ENCODE peak calls at places on chromosome 14, in eight cellular contexts. One of them, this sample, is unnamed.

GRCh38 chr14:50605776-50606175 is 45.8 kb downstream of the ATL1 start:
- DNase-seq in sigmoid colon: no peak
- DNase-seq in lung: no peak
- DNase-seq in cardiac muscle cell: peak; percentile 61
- DNase-seq in DND-41: no peak
- DNase-seq in thyroid gland: peak; percentile 24
- DNase-seq in body of pancreas: no peak
- DNase-seq in stomach: no peak
- DNase-seq in this sample: no peak

GRCh38 chr14:35406090-35406489 is 1.5 kb upstream of the NFKBIA start:
- DNase-seq in sigmoid colon: no peak
- DNase-seq in lung: no peak
- DNase-seq in cardiac muscle cell: no peak
- DNase-seq in DND-41: no peak
- DNase-seq in thyroid gland: no peak
- DNase-seq in body of pancreas: no peak
- DNase-seq in stomach: no peak
- DNase-seq in this sample: no peak

GRCh38 chr14:52802597-52802996 is 11.2 kb upstream of the GNPNAT1 start:
- DNase-seq in sigmoid colon: no peak
- DNase-seq in lung: no peak
- DNase-seq in cardiac muscle cell: no peak
- DNase-seq in DND-41: no peak
- DNase-seq in thyroid gland: no peak
- DNase-seq in body of pancreas: no peak
- DNase-seq in stomach: no peak
- DNase-seq in this sample: no peak

GRCh38 chr14:23951590-23952143 is 1.9 kb upstream of the DHRS4 start:
- DNase-seq in sigmoid colon: no peak
- DNase-seq in lung: no peak
- DNase-seq in cardiac muscle cell: no peak
- DNase-seq in DND-41: no peak
- DNase-seq in thyroid gland: no peak
- DNase-seq in body of pancreas: peak; percentile 83
- DNase-seq in stomach: no peak
- DNase-seq in this sample: no peak

GRCh38 chr14:21498540-21499526 is 12.3 kb downstream of the METTL3 start:
- DNase-seq in sigmoid colon: no peak
- DNase-seq in lung: no peak
- DNase-seq in cardiac muscle cell: peak; percentile 58
- DNase-seq in DND-41: peak; percentile 31
- DNase-seq in thyroid gland: peak; percentile 9
- DNase-seq in body of pancreas: peak; percentile 23
- DNase-seq in stomach: no peak
- DNase-seq in this sample: no peak

GRCh38 chr14:54350196-54350595 is 46.6 kb upstream of the CDKN3 start:
- DNase-seq in sigmoid colon: no peak
- DNase-seq in lung: no peak
- DNase-seq in cardiac muscle cell: peak; percentile 62
- DNase-seq in DND-41: no peak
- DNase-seq in thyroid gland: no peak
- DNase-seq in body of pancreas: no peak
- DNase-seq in stomach: no peak
- DNase-seq in this sample: no peak

GRCh38 chr14:103109789-103110415 is 13.4 kb upstream of the TNFAIP2 start:
- DNase-seq in sigmoid colon: no peak
- DNase-seq in lung: no peak
- DNase-seq in cardiac muscle cell: peak; percentile 77
- DNase-seq in DND-41: no peak
- DNase-seq in thyroid gland: peak; percentile 58
- DNase-seq in body of pancreas: peak; percentile 60
- DNase-seq in stomach: no peak
- DNase-seq in this sample: no peak

GRCh38 chr14:54127526-54127925 is 170.9 kb upstream of the BMP4 start:
- DNase-seq in sigmoid colon: no peak
- DNase-seq in lung: no peak
- DNase-seq in cardiac muscle cell: peak; percentile 73
- DNase-seq in DND-41: no peak
- DNase-seq in thyroid gland: no peak
- DNase-seq in body of pancreas: no peak
- DNase-seq in stomach: no peak
- DNase-seq in this sample: no peak

GRCh38 chr14:23299558-23299957 is 3.1 kb downstream of the PPP1R3E start:
- DNase-seq in sigmoid colon: no peak
- DNase-seq in lung: no peak
- DNase-seq in cardiac muscle cell: peak; percentile 67
- DNase-seq in DND-41: no peak
- DNase-seq in thyroid gland: peak; percentile 17
- DNase-seq in body of pancreas: peak; percentile 30
- DNase-seq in stomach: no peak
- DNase-seq in this sample: no peak

GRCh38 chr14:28356819-28357218 is 409.8 kb upstream of the FOXG1 start:
- DNase-seq in sigmoid colon: no peak
- DNase-seq in lung: no peak
- DNase-seq in cardiac muscle cell: no peak
- DNase-seq in DND-41: no peak
- DNase-seq in thyroid gland: no peak
- DNase-seq in body of pancreas: no peak
- DNase-seq in stomach: no peak
- DNase-seq in this sample: no peak

GRCh38 chr14:37864128-37864527 is 268.7 kb downstream of the TTC6 start:
- DNase-seq in sigmoid colon: no peak
- DNase-seq in lung: no peak
- DNase-seq in cardiac muscle cell: no peak
- DNase-seq in DND-41: no peak
- DNase-seq in thyroid gland: no peak
- DNase-seq in body of pancreas: no peak
- DNase-seq in stomach: no peak
- DNase-seq in this sample: no peak

GRCh38 chr14:85060116-85060515 is 469.8 kb upstream of the FLRT2 start:
- DNase-seq in sigmoid colon: no peak
- DNase-seq in lung: no peak
- DNase-seq in cardiac muscle cell: peak; percentile 28
- DNase-seq in DND-41: no peak
- DNase-seq in thyroid gland: no peak
- DNase-seq in body of pancreas: no peak
- DNase-seq in stomach: no peak
- DNase-seq in this sample: no peak

GRCh38 chr14:103503296-103503695 is 19.3 kb downstream of the CKB start:
- DNase-seq in sigmoid colon: no peak
- DNase-seq in lung: no peak
- DNase-seq in cardiac muscle cell: no peak
- DNase-seq in DND-41: no peak
- DNase-seq in thyroid gland: no peak
- DNase-seq in body of pancreas: no peak
- DNase-seq in stomach: no peak
- DNase-seq in this sample: no peak

GRCh38 chr14:27845241-27845850 is 921.2 kb upstream of the FOXG1 start:
- DNase-seq in sigmoid colon: no peak
- DNase-seq in lung: no peak
- DNase-seq in cardiac muscle cell: no peak
- DNase-seq in DND-41: no peak
- DNase-seq in thyroid gland: no peak
- DNase-seq in body of pancreas: no peak
- DNase-seq in stomach: no peak
- DNase-seq in this sample: no peak

DNA sequence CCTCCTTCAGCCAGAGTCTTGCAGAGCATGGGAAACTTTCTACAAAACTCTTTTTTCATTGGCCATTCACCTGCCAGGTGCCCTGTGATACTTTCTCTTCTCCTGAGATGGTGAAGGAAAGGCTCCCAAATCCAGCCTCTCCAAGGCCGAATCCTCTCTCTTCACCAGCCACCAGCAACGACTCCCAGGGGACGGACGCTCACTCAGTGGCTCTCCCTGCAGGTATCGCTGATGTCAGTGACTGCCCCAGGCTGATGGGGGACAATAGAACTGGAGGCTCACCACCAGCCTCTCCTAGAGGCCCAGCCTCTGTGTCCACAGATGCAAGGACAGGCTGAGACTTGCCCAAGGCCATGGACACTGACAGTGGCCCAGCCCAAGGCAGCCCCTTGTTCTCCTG is 204.1 kb downstream of the BCL11B start:
- DNase-seq in sigmoid colon: no peak
- DNase-seq in lung: no peak
- DNase-seq in cardiac muscle cell: no peak
- DNase-seq in DND-41: no peak
- DNase-seq in thyroid gland: no peak
- DNase-seq in body of pancreas: no peak
- DNase-seq in stomach: no peak
- DNase-seq in this sample: no peak
- TF ChIP-seq CTCF in sigmoid colon: no peak
- TF ChIP-seq CTCF in lung: no peak
- TF ChIP-seq CTCF in cardiac muscle cell: no peak
- TF ChIP-seq CTCF in DND-41: no peak
- TF ChIP-seq CTCF in thyroid gland: no peak
- TF ChIP-seq CTCF in body of pancreas: no peak
- TF ChIP-seq CTCF in stomach: no peak
- TF ChIP-seq CTCF in this sample: no peak

DNA sequence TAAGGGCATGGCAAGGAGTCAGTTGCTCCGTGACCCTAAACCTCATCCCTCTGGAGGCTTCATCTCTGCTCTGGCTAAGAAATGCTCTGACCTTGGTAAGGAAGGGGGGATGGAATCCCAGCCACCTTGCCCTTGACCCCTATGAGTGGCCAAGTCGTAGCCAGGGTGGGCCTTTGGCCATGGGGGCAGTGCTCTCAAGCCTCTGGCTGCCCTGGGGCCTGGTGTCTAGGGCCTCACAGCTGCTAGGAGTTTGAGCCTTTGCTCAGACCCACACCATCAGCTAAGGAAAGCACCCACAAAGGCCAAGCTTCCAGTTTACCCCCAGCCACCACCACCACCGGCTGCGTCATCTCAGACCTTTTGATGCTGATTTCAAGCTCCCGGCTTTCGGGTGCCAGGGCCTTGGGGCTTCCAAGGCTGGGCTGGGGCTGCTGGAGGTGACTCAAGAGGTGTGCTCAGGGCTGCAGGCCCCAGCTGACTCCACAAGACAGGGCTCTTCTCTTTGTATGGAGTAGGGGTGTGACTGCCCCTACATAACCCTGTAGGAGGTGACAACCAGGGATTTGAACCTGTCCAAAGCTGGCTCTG is 3.7 kb downstream of the ASB2 start:
- DNase-seq in sigmoid colon: no peak
- DNase-seq in lung: no peak
- DNase-seq in cardiac muscle cell: no peak
- DNase-seq in DND-41: no peak
- DNase-seq in thyroid gland: no peak
- DNase-seq in body of pancreas: no peak
- DNase-seq in stomach: no peak
- DNase-seq in this sample: no peak
- H3K4me3 ChIP-seq in sigmoid colon: peak overlapping the region; percentile 60
- H3K4me3 ChIP-seq in lung: no peak overlapping the region
- H3K4me3 ChIP-seq in cardiac muscle cell: no peak overlapping the region
- H3K4me3 ChIP-seq in DND-41: no peak overlapping the region
- H3K4me3 ChIP-seq in thyroid gland: no peak overlapping the region
- H3K4me3 ChIP-seq in body of pancreas: no peak overlapping the region
- H3K4me3 ChIP-seq in stomach: no peak overlapping the region
- H3K4me3 ChIP-seq in this sample: no peak overlapping the region

GRCh38 chr14:68794130-68794855 is 1.4 kb upstream of the ZFP36L1 start:
- DNase-seq in sigmoid colon: peak; percentile 97
- DNase-seq in lung: peak; percentile 90
- DNase-seq in cardiac muscle cell: peak; percentile 96
- DNase-seq in DND-41: peak; percentile 78
- DNase-seq in thyroid gland: peak; percentile 91
- DNase-seq in body of pancreas: peak; percentile 93
- DNase-seq in stomach: peak; percentile 85
- DNase-seq in this sample: peak; percentile 86

GRCh38 chr14:68792022-68792829 is 641 bp downstream of the ZFP36L1 start:
- DNase-seq in sigmoid colon: peak; percentile 78
- DNase-seq in lung: peak; percentile 51
- DNase-seq in cardiac muscle cell: no peak
- DNase-seq in DND-41: peak; percentile 43
- DNase-seq in thyroid gland: no peak
- DNase-seq in body of pancreas: peak; percentile 38
- DNase-seq in stomach: peak; percentile 29
- DNase-seq in this sample: peak; percentile 51

GRCh38 chr14:68791078-68791983 is 1.5 kb downstream of the ZFP36L1 start:
- DNase-seq in sigmoid colon: no peak
- DNase-seq in lung: no peak
- DNase-seq in cardiac muscle cell: peak; percentile 54
- DNase-seq in DND-41: no peak
- DNase-seq in thyroid gland: no peak
- DNase-seq in body of pancreas: peak; percentile 42
- DNase-seq in stomach: peak; percentile 27
- DNase-seq in this sample: no peak

GRCh38 chr14:68793734-68794129 is 865 bp upstream of the ZFP36L1 start:
- DNase-seq in sigmoid colon: no peak
- DNase-seq in lung: no peak
- DNase-seq in cardiac muscle cell: no peak
- DNase-seq in DND-41: no peak
- DNase-seq in thyroid gland: no peak
- DNase-seq in body of pancreas: no peak
- DNase-seq in stomach: no peak
- DNase-seq in this sample: no peak

GRCh38 chr14:68792830-68793733 is at the start of gene ZFP36L1:
- DNase-seq in sigmoid colon: peak; percentile 98
- DNase-seq in lung: peak; percentile 94
- DNase-seq in cardiac muscle cell: peak; percentile 98
- DNase-seq in DND-41: peak; percentile 96
- DNase-seq in thyroid gland: peak; percentile 92
- DNase-seq in body of pancreas: peak; percentile 95
- DNase-seq in stomach: peak; percentile 92
- DNase-seq in this sample: peak; percentile 96
- TF ChIP-seq CTCF in sigmoid colon: no peak
- TF ChIP-seq CTCF in lung: no peak
- TF ChIP-seq CTCF in cardiac muscle cell: no peak
- TF ChIP-seq CTCF in DND-41: no peak
- TF ChIP-seq CTCF in thyroid gland: no peak
- TF ChIP-seq CTCF in body of pancreas: no peak
- TF ChIP-seq CTCF in stomach: no peak
- TF ChIP-seq CTCF in this sample: peak; percentile 6

GRCh38 chr14:68113328-68113930 is 293.9 kb downstream of the RAD51B start:
- DNase-seq in sigmoid colon: no peak
- DNase-seq in lung: no peak
- DNase-seq in cardiac muscle cell: peak; percentile 75
- DNase-seq in DND-41: no peak
- DNase-seq in thyroid gland: no peak
- DNase-seq in body of pancreas: no peak
- DNase-seq in stomach: no peak
- DNase-seq in this sample: no peak

GRCh38 chr14:68111733-68112270 is 292.2 kb downstream of the RAD51B start:
- DNase-seq in sigmoid colon: no peak
- DNase-seq in lung: no peak
- DNase-seq in cardiac muscle cell: no peak
- DNase-seq in DND-41: peak; percentile 25
- DNase-seq in thyroid gland: no peak
- DNase-seq in body of pancreas: no peak
- DNase-seq in stomach: no peak
- DNase-seq in this sample: no peak

GRCh38 chr14:68112456-68112855 is 292.9 kb downstream of the RAD51B start:
- DNase-seq in sigmoid colon: no peak
- DNase-seq in lung: no peak
- DNase-seq in cardiac muscle cell: no peak
- DNase-seq in DND-41: no peak
- DNase-seq in thyroid gland: no peak
- DNase-seq in body of pancreas: no peak
- DNase-seq in stomach: no peak
- DNase-seq in this sample: no peak

GRCh38 chr14:68109132-68109531 is 289.6 kb downstream of the RAD51B start:
- DNase-seq in sigmoid colon: no peak
- DNase-seq in lung: no peak
- DNase-seq in cardiac muscle cell: peak; percentile 42
- DNase-seq in DND-41: no peak
- DNase-seq in thyroid gland: no peak
- DNase-seq in body of pancreas: no peak
- DNase-seq in stomach: no peak
- DNase-seq in this sample: no peak

GRCh38 chr14:68110989-68111704 is 291.6 kb downstream of the RAD51B start:
- DNase-seq in sigmoid colon: no peak
- DNase-seq in lung: no peak
- DNase-seq in cardiac muscle cell: no peak
- DNase-seq in DND-41: no peak
- DNase-seq in thyroid gland: no peak
- DNase-seq in body of pancreas: no peak
- DNase-seq in stomach: no peak
- DNase-seq in this sample: no peak
- H3K4me3 ChIP-seq in sigmoid colon: no peak overlapping the region
- H3K4me3 ChIP-seq in lung: no peak overlapping the region
- H3K4me3 ChIP-seq in cardiac muscle cell: no peak overlapping the region
- H3K4me3 ChIP-seq in DND-41: no peak overlapping the region
- H3K4me3 ChIP-seq in thyroid gland: no peak overlapping the region
- H3K4me3 ChIP-seq in body of pancreas: no peak overlapping the region
- H3K4me3 ChIP-seq in stomach: no peak overlapping the region
- H3K4me3 ChIP-seq in this sample: no peak overlapping the region

This sample was measured in GM06990.